ENCODE peak calls at places on chromosomes 7 and 10, in five cellular contexts. Y, U, M, V and K are unnamed samples.

GRCh38 chr10:70573599-70574506 is 28.7 kb downstream of the PRF1 start:
- DNase-seq in V (no peak), Y (no peak), U (no peak), M (no peak), K (no peak)

GRCh38 chr7:56062382-56062781 is 1.7 kb upstream of the SUMF2 start:
- DNase-seq in Y (peak), V (no peak), M (no peak), U (no peak), K (peak)

GRCh38 chr7:22582860-22583640 is 83.1 kb upstream of the STEAP1B start:
- DNase-seq in M (no peak), V (peak), Y (peak), U (peak), K (peak)

GRCh38 chr10:132982301-132982989 is 40.1 kb upstream of the CFAP46 start:
- DNase-seq in U (no peak), V (no peak), M (no peak), Y (no peak), K (no peak)

GRCh38 chr7:101588131-101588935 is 40.8 kb downstream of the MYL10 start:
- DNase-seq in Y (no peak), M (no peak), U (no peak), V (no peak), K (no peak)

GRCh38 chr7:114431198-114431597 is 16.6 kb downstream of the FOXP2 start:
- DNase-seq in V (no peak), M (no peak), U (no peak), Y (no peak), K (no peak)

GRCh38 chr7:126213876-126214275 is 1038.9 kb downstream of the GRM8 start:
- DNase-seq in V (no peak), Y (no peak), M (no peak), U (no peak), K (no peak)

GRCh38 chr10:91796332-91797076 is 1.7 kb upstream of the TNKS2 start:
- DNase-seq in V (peak), Y (peak), U (peak), M (no peak), K (no peak)

GRCh38 chr7:146096994-146097393 is 19.6 kb upstream of the CNTNAP2 start:
- DNase-seq in U (peak), M (no peak), V (peak), Y (no peak), K (no peak)

GRCh38 chr7:100483728-100484635 is at the start of gene NYAP1:
- DNase-seq in M (peak), Y (peak), U (peak), V (peak), K (peak)

GRCh38 chr10:46050956-46051355 is 4.9 kb upstream of the MSMB start:
- DNase-seq in Y (peak), M (no peak), U (no peak), V (no peak), K (no peak)

GRCh38 chr7:100472121-100472851 is 6.7 kb downstream of the TSC22D4 start:
- DNase-seq in Y (no peak), M (no peak), U (no peak), V (no peak), K (no peak)

GRCh38 chr10:28300027-28300426 is 2.8 kb downstream of the MPP7 start:
- DNase-seq in U (no peak), V (no peak), Y (no peak), M (no peak), K (no peak)

GRCh38 chr7:25260862-25261454 is 32.7 kb upstream of the NPVF start:
- DNase-seq in M (no peak), Y (peak), U (no peak), V (no peak), K (peak)

GRCh38 chr10:114724295-114724694 is 66.2 kb upstream of the ABLIM1 start:
- DNase-seq in M (no peak), V (peak), Y (no peak), U (no peak), K (no peak)

GRCh38 chr10:24209946-24210491 is 1.1 kb downstream of the KIAA1217 start:
- DNase-seq in Y (peak), M (no peak), V (peak), U (no peak), K (peak)

DNA sequence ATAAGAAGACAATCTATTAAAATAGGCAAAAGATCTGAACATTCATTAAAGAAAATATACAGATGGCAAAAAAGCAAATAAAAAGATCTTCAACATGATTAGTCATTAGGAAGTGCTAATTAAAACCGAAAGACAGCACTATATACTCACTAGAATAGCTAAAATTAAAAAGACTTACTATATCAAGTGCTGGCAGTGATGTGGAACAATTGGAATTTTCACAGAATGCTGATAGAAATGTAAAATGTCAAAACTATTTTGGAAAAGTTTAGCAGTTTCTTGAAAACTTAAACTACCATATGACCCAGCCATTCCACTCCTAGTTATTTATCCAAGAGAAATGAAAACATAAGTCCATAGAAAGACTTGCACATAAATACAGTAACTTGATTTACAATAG is 25.0 kb upstream of the TLL2 start:
- DNase-seq in Y (no peak), U (no peak), V (no peak), M (no peak), K (no peak)
- H3K18ac ChIP-seq in Y (no peak), U (no peak), V (no peak), M (no peak), K (no peak)

DNA sequence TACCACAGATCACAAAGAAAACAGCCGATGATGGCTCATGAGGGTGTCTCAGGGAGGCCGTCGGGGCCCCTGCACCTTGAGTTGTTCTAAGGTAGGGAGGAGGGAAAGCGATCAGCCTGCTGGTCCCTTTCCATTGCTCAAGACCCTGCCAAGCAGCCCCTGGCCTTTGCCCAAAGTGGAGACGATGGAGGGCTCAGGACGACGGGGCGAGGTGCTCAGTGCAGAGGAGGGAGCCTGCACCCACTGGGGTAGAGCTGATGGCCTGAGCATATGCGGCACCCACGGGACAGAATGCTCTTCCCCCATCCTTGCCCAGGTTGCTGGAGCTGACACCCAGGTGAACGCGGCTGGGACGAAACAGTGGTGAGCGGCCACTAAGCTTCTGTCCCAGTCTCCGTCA is 58.3 kb upstream of the FAM20C start:
- DNase-seq in M (no peak), U (peak), V (no peak), Y (no peak), K (no peak)
- H3K18ac ChIP-seq in M (no peak), U (no peak), V (no peak), Y (no peak), K (no peak)

GRCh38 chr10:79182122-79182521 is 113.4 kb downstream of the ZMIZ1 start:
- DNase-seq in V (no peak), Y (no peak), M (no peak), U (no peak), K (no peak)

GRCh38 chr10:79181227-79181626 is 112.5 kb downstream of the ZMIZ1 start:
- DNase-seq in Y (no peak), V (no peak), U (no peak), M (no peak), K (no peak)

GRCh38 chr10:79179404-79180309 is 110.9 kb downstream of the ZMIZ1 start:
- DNase-seq in U (peak), Y (peak), M (peak), V (peak), K (no peak)

GRCh38 chr10:79181680-79182079 is 112.9 kb downstream of the ZMIZ1 start:
- DNase-seq in Y (no peak), M (no peak), U (no peak), V (no peak), K (no peak)

DNA sequence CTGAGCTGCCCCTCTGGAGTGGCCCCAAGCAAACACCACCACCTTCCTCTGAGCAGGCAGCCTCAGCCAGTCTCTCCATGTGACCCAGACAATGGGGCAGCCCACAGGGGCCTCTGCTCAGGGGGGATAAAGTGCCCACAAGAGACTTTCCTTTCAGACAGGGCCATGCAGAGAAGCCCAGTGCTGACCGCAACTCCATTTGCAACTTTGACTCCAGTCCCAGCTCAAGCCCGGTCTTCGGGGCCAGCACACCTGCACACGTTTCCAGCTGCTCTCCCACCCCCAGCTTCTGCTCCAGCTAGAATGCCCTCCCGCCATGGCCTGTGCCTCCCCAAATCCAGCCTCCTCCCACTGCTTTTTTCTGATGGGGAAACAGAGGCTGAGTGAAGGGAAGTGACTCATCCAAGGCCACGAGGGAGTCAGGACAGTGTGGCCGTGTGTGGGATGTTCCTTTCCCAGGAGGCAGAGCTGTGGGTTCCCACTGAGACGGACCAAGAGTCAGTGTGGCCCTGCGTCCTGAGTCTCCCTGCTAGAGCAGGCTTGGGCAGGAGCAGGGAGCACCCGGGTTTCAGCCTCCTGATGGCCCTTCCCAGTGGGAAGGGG is 112.0 kb downstream of the ZMIZ1 start:
- DNase-seq in M (no peak), Y (peak), U (no peak), V (no peak), K (no peak)
- H3K18ac ChIP-seq in M (peak), Y (peak), U (no peak), V (no peak), K (no peak)

DNA sequence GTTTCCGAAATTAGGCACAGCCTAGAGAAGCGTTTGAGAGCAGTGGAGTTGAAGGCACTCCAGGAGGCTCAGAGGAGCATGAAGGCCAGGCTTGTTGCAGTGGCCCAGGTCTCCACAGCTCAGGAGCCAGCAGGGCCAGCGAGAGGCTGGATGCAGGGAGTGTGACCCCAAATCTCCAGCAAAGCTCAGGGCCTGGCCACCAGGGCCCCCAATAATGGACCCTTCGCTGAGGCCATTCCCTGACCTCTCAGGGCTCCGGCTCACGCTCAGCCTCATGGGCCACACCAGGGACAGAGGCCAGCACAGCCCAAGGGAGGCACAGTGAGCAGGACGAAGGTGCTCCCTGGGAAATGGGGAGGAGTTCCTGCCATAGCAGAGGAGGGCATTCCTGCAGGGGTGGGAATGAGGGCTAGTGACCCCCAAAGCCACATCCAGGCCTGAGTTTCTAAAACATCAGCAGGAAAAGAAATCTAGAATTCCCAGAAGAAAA is 47.5 kb downstream of the EBF3 start:
- DNase-seq in M (no peak), U (no peak), V (no peak), Y (no peak), K (no peak)
- H3K18ac ChIP-seq in M (peak), U (no peak), V (no peak), Y (no peak), K (no peak)

DNA sequence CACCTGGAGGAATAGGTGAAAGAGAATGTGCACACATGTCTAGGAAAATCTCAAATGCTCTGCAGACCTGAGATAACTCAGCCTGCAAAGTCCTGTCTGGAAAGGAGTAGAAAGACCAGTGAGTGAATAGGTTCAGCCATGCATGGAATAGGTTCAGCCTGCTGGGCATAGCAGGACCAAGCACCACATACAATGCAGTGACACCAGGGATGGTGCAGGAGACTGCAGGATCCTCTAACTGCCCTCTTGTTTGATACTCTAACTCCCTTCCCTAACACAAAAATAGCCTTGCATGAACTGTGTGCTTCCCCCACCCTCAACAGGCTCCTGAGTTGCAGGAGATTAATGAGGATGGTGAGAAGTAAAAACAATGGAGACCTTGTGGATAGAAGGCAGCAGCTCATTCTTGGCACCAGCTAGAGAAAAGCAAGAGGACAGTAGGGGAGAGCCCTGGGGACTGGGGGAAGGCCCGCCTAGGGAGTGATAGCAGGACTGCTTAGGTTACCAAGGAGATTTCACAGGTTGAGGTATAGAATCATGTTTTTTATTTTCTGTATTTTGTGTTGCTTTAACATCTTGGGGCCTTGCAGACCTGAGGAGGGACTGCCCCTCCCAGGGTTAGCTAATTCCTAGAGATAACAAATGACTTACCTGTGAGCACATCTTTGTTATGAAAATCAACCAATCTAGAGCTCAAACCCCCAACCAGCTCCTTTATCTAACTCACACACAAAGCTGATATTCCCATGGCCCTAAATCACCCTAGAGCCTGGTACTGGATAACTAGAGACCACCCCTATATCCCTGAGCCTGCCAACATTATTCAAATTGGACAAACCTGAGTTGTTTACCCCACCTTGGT is 187.8 kb downstream of the PLPP4 start:
- DNase-seq in U (no peak), M (no peak), V (peak), Y (no peak), K (no peak)
- H3K18ac ChIP-seq in U (no peak), M (no peak), V (no peak), Y (no peak), K (no peak)